ENCODE peak calls at places on chromosomes 16 and 17, in eight cellular contexts. S, T, Q, P, M, H, F and J are unnamed samples.

GRCh38 chr16:53100131-53100748 is 45.4 kb downstream of the CHD9 start:
- DNase-seq in S (peak; percentile 37), T (no peak), Q (no peak), P (no peak), M (no peak), H (no peak), F (no peak), J (no peak)

GRCh38 chr16:72111653-72112451 is 18.2 kb downstream of the DHX38 start:
- DNase-seq in S (no peak), T (peak; percentile 33), Q (no peak), P (no peak), M (no peak), H (no peak), F (no peak), J (no peak)

GRCh38 chr16:24668481-24669001 is 60.9 kb upstream of the TNRC6A start:
- DNase-seq in S (peak; percentile 11), T (no peak), Q (no peak), P (peak; percentile 57), M (no peak), H (no peak), F (no peak), J (no peak)

GRCh38 chr17:61414141-61414935 is 14.7 kb downstream of the TBX2 start:
- DNase-seq in S (peak; percentile 33), T (peak; percentile 38), Q (no peak), P (no peak), M (no peak), H (peak; percentile 2), F (peak; percentile 52), J (no peak)

GRCh38 chr17:2337152-2337810 is at the start of gene SGSM2:
- DNase-seq in S (peak; percentile 81), T (peak; percentile 90), Q (no peak), P (peak; percentile 51), M (peak; percentile 62), H (peak; percentile 55), F (peak; percentile 68), J (peak; percentile 72)

GRCh38 chr17:58354541-58355216 is 2.7 kb upstream of the SUPT4H1 start:
- DNase-seq in S (no peak), T (no peak), Q (no peak), P (no peak), M (no peak), H (no peak), F (no peak), J (no peak)

GRCh38 chr17:71338396-71338795 is 782.4 kb upstream of the SOX9 start:
- DNase-seq in S (no peak), T (no peak), Q (no peak), P (peak; percentile 58), M (no peak), H (peak; percentile 20), F (no peak), J (no peak)

GRCh38 chr17:74012465-74012864 is 191.0 kb upstream of the RPL38 start:
- DNase-seq in S (peak; percentile 59), T (no peak), Q (no peak), P (no peak), M (no peak), H (no peak), F (no peak), J (no peak)

GRCh38 chr17:63483038-63483437 is 6.2 kb downstream of the ACE start:
- DNase-seq in S (peak; percentile 60), T (peak; percentile 65), Q (no peak), P (no peak), M (no peak), H (no peak), F (no peak), J (no peak)

GRCh38 chr16:14302031-14302398 is 230.9 kb downstream of the MRTFB start:
- DNase-seq in S (peak; percentile 71), T (peak; percentile 92), Q (no peak), P (peak; percentile 81), M (no peak), H (peak; percentile 81), F (no peak), J (no peak)